ENCODE peak calls at places on chromosomes 12 and 14, in nine cellular contexts. S, W, V, U, I, Q, L, B and H are unnamed samples.

GRCh38 chr12:29695026-29695425 is 88.7 kb downstream of the TMTC1 start:
- DNase-seq in B (no peak), L (no peak), U (no peak), W (peak), V (no peak), I (no peak), Q (no peak), S (no peak), H (no peak)

GRCh38 chr12:54032627-54033100 is at the start of gene HOXC5:
- DNase-seq in V (peak), B (peak), Q (no peak), S (peak), I (no peak), L (peak), W (peak), U (peak), H (peak)

GRCh38 chr14:106875503-106875902 is 1349.1 kb downstream of the TMEM121 start:
- DNase-seq in B (no peak), V (no peak), L (no peak), I (no peak), S (no peak), Q (no peak), U (no peak), W (no peak), H (no peak)

GRCh38 chr14:63375772-63376171 is 57.0 kb upstream of the GPHB5 start:
- DNase-seq in B (no peak), W (peak), S (no peak), L (no peak), U (no peak), Q (no peak), I (no peak), V (no peak), H (no peak)

GRCh38 chr14:77044776-77045569 is 16.5 kb upstream of the IRF2BPL start:
- DNase-seq in W (peak), B (no peak), U (no peak), V (no peak), I (no peak), L (no peak), Q (no peak), S (no peak), H (no peak)

GRCh38 chr12:88206636-88207035 is 64.5 kb downstream of the TMTC3 start:
- DNase-seq in S (no peak), Q (no peak), B (no peak), W (peak), V (peak), I (no peak), U (no peak), L (no peak), H (no peak)

GRCh38 chr14:50941151-50941550 is 3.1 kb downstream of the PYGL start:
- DNase-seq in L (no peak), W (no peak), S (no peak), B (no peak), Q (no peak), U (peak), I (no peak), V (peak), H (no peak)

GRCh38 chr12:71045781-71046180 is 112.0 kb downstream of the TSPAN8 start:
- DNase-seq in B (no peak), V (no peak), U (peak), W (peak), L (peak), S (no peak), Q (no peak), I (no peak), H (no peak)

GRCh38 chr12:41962171-41962572 is 182.5 kb downstream of the GXYLT1 start:
- DNase-seq in I (peak), W (no peak), V (no peak), U (peak), S (no peak), Q (no peak), B (peak), L (peak), H (peak)

GRCh38 chr12:46401703-46402102 is 29.1 kb upstream of the SLC38A2 start:
- DNase-seq in L (no peak), W (peak), V (no peak), B (no peak), Q (no peak), S (no peak), U (peak), I (no peak), H (no peak)

GRCh38 chr14:38367922-38368321 is 112.0 kb upstream of the CLEC14A start:
- DNase-seq in W (no peak), I (no peak), L (no peak), S (no peak), V (no peak), U (no peak), Q (no peak), B (no peak), H (no peak)

GRCh38 chr12:108825205-108825950 is 32.0 kb downstream of the SSH1 start:
- DNase-seq in I (no peak), V (no peak), L (no peak), W (peak), S (no peak), Q (no peak), B (no peak), U (peak), H (no peak)

GRCh38 chr14:51328089-51328941 is 88.3 kb downstream of the TMX1 start:
- DNase-seq in S (no peak), I (no peak), B (no peak), L (peak), U (peak), Q (no peak), W (peak), V (peak), H (no peak)

GRCh38 chr12:44503329-44503728 is 372.8 kb downstream of the NELL2 start:
- DNase-seq in L (no peak), U (no peak), B (no peak), I (no peak), Q (no peak), W (no peak), S (no peak), V (no peak), H (no peak)

GRCh38 chr12:66398931-66399625 is 96.8 kb downstream of the HELB start:
- DNase-seq in I (no peak), S (no peak), U (peak), L (no peak), B (no peak), V (no peak), W (peak), Q (no peak), H (no peak)

GRCh38 chr12:90871697-90872096 is 83.3 kb downstream of the CCER1 start:
- DNase-seq in I (no peak), L (no peak), U (no peak), S (no peak), Q (no peak), V (no peak), B (no peak), W (no peak), H (no peak)

GRCh38 chr14:89429206-89430091 is 12.4 kb upstream of the FOXN3 start:
- DNase-seq in Q (no peak), U (peak), V (no peak), I (no peak), B (peak), S (no peak), W (peak), L (peak), H (peak)

GRCh38 chr14:33876274-33876673 is 74.6 kb downstream of the EGLN3 start:
- DNase-seq in L (no peak), U (no peak), W (no peak), I (no peak), V (no peak), S (no peak), Q (no peak), B (no peak), H (no peak)

GRCh38 chr14:20278414-20278813 is 27.3 kb downstream of the TTC5 start:
- DNase-seq in Q (no peak), V (no peak), U (no peak), W (peak), S (no peak), B (no peak), I (no peak), L (no peak), H (no peak)

GRCh38 chr14:65333926-65334687 is 78.4 kb upstream of the FUT8 start:
- DNase-seq in L (no peak), U (peak), Q (no peak), S (no peak), W (peak), V (peak), I (no peak), B (no peak), H (no peak)

GRCh38 chr12:4434299-4434698 is 11.3 kb downstream of the FGF6 start:
- DNase-seq in L (no peak), I (no peak), Q (no peak), V (no peak), U (no peak), S (no peak), B (no peak), W (no peak), H (no peak)

GRCh38 chr12:13161172-13161571 is 35.4 kb upstream of the EMP1 start:
- DNase-seq in I (no peak), V (no peak), W (no peak), L (no peak), Q (no peak), B (no peak), S (no peak), U (no peak), H (no peak)

GRCh38 chr12:62722971-62723680 is 211.8 kb downstream of the PPM1H start:
- DNase-seq in S (no peak), W (peak), B (peak), V (no peak), U (no peak), Q (no peak), I (no peak), L (no peak), H (no peak)

GRCh38 chr14:64364907-64365306 is 23.2 kb upstream of the MTHFD1 start:
- DNase-seq in U (peak), I (no peak), Q (no peak), W (peak), S (no peak), V (no peak), L (no peak), B (no peak), H (no peak)

GRCh38 chr12:105378821-105379400 is 48.4 kb downstream of the C12orf75 start:
- DNase-seq in S (no peak), Q (no peak), W (peak), V (no peak), U (no peak), L (no peak), B (no peak), I (no peak), H (no peak)